ENCODE peak calls at places on chromosomes 16 and 17, in four cellular contexts. W is colonic mucosa, C is transverse colon, D is OCI-LY7. E is an unnamed sample. For H3K4me1, the result is how much of the 10 kb centered on the place peaks cover.

GRCh38 chr16:1667916-1668315 is 10.2 kb upstream of the JPT2 start:
- DNase-seq in W (no peak), D (no peak), C (no peak), E (no peak)

GRCh38 chr16:86951831-86952598 is 365.2 kb downstream of the C16orf95 start:
- DNase-seq in C (no peak), D (no peak), W (no peak), E (no peak)

GRCh38 chr17:42531455-42532354 is 4.3 kb upstream of the NAGLU start:
- DNase-seq in C (peak), W (peak), D (peak), E (peak)

GRCh38 chr16:1902547-1903219 is 15.5 kb downstream of the HS3ST6 start:
- DNase-seq in D (no peak), C (no peak), W (no peak), E (no peak)

GRCh38 chr17:32240745-32241144 is 24.9 kb upstream of the RHBDL3 start:
- DNase-seq in W (no peak), D (no peak), C (no peak), E (no peak)

GRCh38 chr17:59361916-59362810 is 30.7 kb downstream of the YPEL2 start:
- DNase-seq in C (no peak), D (peak), W (no peak), E (no peak)

GRCh38 chr17:17934214-17934613 is 38.0 kb downstream of the TOM1L2 start:
- DNase-seq in D (no peak), W (no peak), C (no peak), E (no peak)

GRCh38 chr17:36947922-36948716 is 635 bp upstream of the AATF start:
- DNase-seq in C (no peak), W (no peak), D (peak), E (no peak)

GRCh38 chr16:64846966-64847365 is 274.9 kb downstream of the CDH11 start:
- DNase-seq in W (no peak), D (no peak), C (no peak), E (no peak)

GRCh38 chr16:68072038-68072695 is 13.0 kb upstream of the NFATC3 start:
- DNase-seq in C (peak), D (no peak), W (peak), E (no peak)

GRCh38 chr17:7886227-7887037 is 2.2 kb upstream of the CHD3 start:
- DNase-seq in C (peak), D (peak), W (peak), E (peak)

GRCh38 chr17:37176683-37177082 is 199.1 kb upstream of the C17orf78 start:
- DNase-seq in W (no peak), D (no peak), C (no peak), E (no peak)

GRCh38 chr17:58314706-58315015 is 13.9 kb downstream of the TSPOAP1 start:
- DNase-seq in C (no peak), W (no peak), D (no peak), E (no peak)

GRCh38 chr17:35449371-35449931 is 885 bp upstream of the SLFN13 start:
- DNase-seq in D (no peak), W (no peak), C (peak), E (no peak)

GRCh38 chr17:65472602-65473001 is 88.8 kb downstream of the AXIN2 start:
- DNase-seq in D (no peak), W (no peak), C (no peak), E (no peak)

GRCh38 chr16:75113541-75114121 is 2.9 kb downstream of the LDHD start:
- DNase-seq in D (no peak), W (no peak), C (no peak), E (no peak)

GRCh38 chr16:75116911-75117245 is 298 bp upstream of the LDHD start:
- DNase-seq in C (no peak), D (no peak), W (no peak), E (no peak)

GRCh38 chr16:75116081-75116910 is at the start of gene LDHD:
- DNase-seq in C (peak), D (no peak), W (peak), E (no peak)

GRCh38 chr16:75114179-75114945 is 2.2 kb downstream of the LDHD start:
- DNase-seq in C (no peak), D (no peak), W (no peak), E (no peak)

DNA sequence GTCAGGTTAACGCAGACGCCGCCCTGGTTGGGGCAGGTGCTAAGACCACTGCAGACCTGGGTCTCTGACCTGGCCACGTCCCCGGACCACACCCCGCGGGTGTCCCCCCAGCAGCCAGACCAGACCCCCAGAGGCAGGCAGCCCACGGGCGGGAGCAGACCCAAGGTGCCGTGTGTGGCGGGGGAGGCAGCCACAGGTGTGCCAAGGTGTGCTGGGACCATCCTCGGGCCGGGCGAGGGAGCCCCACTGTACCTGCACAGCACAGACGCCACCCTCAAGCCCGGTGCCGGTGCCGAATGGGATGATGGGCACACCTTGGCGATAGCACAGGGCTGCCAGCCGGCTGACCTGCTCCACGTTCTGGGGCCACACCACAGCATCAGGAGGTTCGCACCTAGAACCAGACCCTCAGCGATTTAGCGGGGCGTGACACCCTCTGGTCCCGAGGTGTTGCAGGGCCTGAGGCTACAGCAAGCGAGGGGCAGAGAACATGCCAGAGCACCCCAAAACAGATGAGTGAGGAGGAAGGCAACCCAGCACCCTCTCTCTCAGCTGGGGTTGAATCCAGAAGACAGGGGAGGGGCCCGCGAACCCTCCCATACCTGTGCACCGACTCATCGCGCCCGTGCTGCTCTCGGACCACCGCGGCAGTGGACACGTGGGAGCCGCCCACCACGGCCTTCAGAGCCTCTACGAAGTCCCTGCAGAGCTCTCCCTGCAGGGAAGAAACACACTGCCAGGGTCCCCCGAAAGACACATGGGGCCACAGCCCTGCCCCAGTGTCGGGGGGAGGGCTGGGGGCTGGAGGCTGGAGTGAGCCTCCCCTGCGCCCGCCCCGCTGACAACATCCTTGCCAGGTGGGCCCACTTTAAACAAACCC is 1.4 kb downstream of the LDHD start:
- DNase-seq in C (no peak), D (no peak), W (no peak), E (no peak)
- H3K4me1 ChIP-seq in C (under half), D (under half), W (under half), E (under half)

GRCh38 chr17:82294086-82294773 is 20.7 kb upstream of the CSNK1D start:
- DNase-seq in C (no peak), D (no peak), W (no peak), E (no peak)
- H3K27ac ChIP-seq in C (peak), D (no peak), W (peak), E (peak)

GRCh38 chr17:44087319-44087718 is 16.8 kb downstream of the G6PC3 start:
- DNase-seq in W (no peak), C (no peak), D (no peak), E (no peak)

GRCh38 chr17:44084921-44085320 is 14.4 kb downstream of the G6PC3 start:
- DNase-seq in D (no peak), C (no peak), W (no peak), E (no peak)

GRCh38 chr17:44084131-44084538 is 13.6 kb downstream of the G6PC3 start:
- DNase-seq in C (no peak), D (peak), W (peak), E (no peak)

GRCh38 chr17:44088254-44088653 is 17.7 kb downstream of the G6PC3 start:
- DNase-seq in D (no peak), W (no peak), C (no peak), E (no peak)

DNA sequence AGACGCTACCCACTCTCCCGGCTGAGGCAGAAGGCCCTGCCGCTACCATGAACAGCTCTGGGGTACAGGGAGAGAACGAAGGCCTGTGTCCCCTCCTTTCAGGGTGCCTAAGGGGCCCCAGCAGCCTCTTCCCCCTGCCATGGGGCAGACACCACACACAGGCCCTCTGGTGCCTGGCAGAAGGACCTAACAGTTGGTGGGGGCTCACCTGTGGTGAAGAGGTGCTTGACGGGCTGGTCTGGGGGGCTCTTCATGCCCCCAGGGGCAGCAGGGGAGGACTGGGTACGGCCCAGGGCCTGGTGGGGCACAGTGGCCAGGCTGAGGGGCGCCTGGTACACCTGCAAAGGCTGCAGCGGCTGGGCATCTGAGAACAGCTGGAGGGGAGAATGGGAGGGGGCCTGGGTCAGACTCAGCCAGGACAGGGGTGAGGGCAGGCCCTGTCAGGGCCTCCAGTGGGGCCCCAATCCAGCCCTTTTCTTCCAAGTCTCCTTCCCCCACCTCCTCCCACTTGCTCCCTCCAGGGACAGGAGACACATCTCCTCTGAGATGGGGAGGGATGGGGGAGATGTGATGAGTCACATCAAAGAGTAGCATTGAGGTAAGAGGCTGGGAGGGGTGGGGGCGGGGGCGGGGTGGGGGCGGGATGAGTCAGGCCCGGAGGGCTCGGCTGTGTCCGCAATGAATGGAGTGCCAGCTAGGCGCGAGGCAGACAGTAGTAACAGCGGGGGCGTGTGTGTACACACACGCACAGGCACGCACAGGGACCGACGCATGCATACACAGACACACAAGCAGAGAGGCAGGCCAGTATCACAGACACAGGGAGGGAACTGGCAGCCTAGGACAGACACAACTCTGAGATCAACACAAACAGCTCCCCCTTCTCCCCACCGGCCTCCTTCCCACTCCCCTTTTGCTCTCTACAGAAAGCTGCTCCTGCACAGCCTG is 16.1 kb downstream of the G6PC3 start:
- DNase-seq in C (no peak), W (no peak), D (no peak), E (no peak)
- H3K4me3 ChIP-seq in C (no peak), W (no peak), D (no peak), E (no peak)

DNA sequence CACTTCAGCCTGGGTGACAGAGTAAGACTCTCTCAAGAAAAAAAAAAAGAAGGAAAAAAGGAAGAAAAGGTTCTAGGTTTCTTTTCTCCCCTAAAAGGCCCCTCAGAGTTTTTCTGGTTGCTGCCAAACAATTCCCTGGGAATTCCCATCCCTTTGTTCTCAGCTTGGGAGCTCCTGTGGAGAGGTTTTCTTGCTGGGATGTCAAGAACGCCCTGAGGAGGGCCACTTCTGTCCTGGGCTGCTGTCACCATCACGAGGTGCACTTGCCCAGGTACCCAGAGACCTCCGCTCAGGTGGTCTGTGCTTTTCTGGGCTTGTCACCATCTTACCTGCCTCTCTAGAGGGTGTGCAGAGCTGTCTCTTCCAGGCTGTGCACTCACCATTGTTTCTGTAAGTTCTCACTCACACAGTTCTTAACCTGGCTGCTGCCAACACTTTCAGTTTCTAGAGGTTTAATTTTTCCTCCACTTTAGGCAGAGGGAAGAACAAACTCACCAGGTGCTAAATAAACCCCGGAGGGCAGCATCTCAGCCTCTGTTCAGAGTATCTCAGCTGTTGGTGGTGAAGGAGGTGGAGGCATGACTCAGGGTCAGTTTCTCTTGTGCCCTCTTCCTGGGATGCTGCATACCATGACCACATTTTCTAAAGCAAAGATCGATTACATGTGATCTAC is 2.4 kb upstream of the COX6A2 start:
- DNase-seq in D (no peak), C (no peak), W (no peak), E (no peak)
- H3K4me1 ChIP-seq in D (under half), C (under half), W (under half), E (under half)

GRCh38 chr16:14042706-14043105 is 28.4 kb upstream of the MRTFB start:
- DNase-seq in C (no peak), W (no peak), D (no peak), E (no peak)
- H3K27ac ChIP-seq in C (no peak), W (no peak), D (no peak), E (no peak)

DNA sequence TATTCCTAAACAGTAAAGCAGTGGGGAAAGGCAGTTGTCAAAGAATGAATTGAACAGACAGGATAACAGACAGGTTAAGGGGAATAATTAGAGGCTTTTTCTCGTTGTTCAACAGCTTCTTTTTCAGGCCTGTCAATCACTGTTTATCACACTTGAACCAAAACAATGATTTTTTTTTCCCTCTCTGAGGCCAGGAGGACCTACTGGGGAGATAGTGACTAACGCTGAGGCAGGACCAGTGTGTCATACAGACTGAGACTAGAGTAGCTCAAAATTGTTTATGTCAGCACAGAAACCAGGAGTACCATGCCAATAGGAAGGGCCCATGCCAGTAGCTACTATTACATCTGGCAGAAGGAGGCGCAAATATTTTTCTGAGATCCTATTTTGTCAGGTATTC is 41.3 kb upstream of the NLK start:
- DNase-seq in C (no peak), W (no peak), D (no peak), E (no peak)
- H3K4me3 ChIP-seq in C (no peak), W (no peak), D (no peak), E (no peak)

GRCh38 chr17:77390870-77391269 is 250.1 kb downstream of the SEC14L1 start:
- DNase-seq in C (no peak), D (no peak), W (no peak), E (no peak)

GRCh38 chr17:77391668-77392375 is 251.1 kb downstream of the SEC14L1 start:
- DNase-seq in D (no peak), C (peak), W (peak), E (peak)

GRCh38 chr17:77393274-77393600 is 252.5 kb downstream of the SEC14L1 start:
- DNase-seq in D (no peak), W (no peak), C (no peak), E (no peak)

GRCh38 chr17:77393867-77394539 is 253.2 kb downstream of the SEC14L1 start:
- DNase-seq in W (no peak), C (no peak), D (no peak), E (no peak)

DNA sequence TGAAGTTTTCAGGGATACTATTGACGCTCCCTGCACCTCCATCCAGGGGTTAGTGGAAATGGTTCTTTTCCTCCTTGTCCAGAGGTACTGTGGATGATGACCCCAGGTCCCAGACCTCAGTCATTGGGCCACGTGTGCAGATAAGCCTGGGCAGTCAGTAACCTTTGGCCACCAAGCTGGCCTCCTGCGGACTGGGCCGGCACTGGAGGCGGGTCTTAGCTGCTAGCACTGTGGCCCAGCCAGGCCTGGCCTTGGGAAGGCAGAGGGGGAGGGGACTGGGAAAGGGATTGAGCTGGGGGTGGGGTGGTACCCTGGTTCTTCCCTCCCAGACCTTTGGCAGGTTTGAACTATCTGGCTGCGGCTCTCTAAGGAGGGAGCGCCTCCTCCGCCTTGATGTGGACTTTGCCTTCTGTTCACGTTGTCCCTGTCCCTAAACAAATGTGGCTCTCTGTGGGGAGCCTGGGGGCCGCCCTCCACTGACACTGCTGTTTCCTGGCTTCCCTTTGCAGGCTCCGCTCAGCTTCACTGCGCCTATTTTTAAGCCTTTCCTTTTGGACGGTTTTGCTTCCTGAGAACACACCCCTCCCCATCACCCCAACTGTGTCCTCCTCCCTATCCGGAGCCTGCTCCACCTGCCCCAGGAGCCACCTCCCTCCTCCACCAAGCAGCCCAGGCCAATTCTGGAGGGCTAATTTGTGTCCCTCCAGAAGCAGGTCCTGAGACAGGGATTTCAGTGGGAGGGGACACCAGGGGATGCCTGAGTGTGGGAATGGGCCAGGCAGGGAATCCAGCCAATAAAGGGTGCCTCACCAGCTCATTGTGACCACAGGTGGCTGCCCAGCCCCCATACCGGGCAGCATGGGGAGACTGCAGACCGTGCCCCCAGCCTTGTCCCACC is 251.9 kb downstream of the SEC14L1 start:
- DNase-seq in D (no peak), W (peak), C (peak), E (no peak)
- H3K4me1 ChIP-seq in D (under half), W (under half), C (half or more), E (half or more)

GRCh38 chr16:56611281-56611833 is 3.0 kb downstream of the MT2A start:
- DNase-seq in C (no peak), D (no peak), W (peak), E (no peak)
- H3K27ac ChIP-seq in C (peak), D (no peak), W (peak), E (no peak)

DNA sequence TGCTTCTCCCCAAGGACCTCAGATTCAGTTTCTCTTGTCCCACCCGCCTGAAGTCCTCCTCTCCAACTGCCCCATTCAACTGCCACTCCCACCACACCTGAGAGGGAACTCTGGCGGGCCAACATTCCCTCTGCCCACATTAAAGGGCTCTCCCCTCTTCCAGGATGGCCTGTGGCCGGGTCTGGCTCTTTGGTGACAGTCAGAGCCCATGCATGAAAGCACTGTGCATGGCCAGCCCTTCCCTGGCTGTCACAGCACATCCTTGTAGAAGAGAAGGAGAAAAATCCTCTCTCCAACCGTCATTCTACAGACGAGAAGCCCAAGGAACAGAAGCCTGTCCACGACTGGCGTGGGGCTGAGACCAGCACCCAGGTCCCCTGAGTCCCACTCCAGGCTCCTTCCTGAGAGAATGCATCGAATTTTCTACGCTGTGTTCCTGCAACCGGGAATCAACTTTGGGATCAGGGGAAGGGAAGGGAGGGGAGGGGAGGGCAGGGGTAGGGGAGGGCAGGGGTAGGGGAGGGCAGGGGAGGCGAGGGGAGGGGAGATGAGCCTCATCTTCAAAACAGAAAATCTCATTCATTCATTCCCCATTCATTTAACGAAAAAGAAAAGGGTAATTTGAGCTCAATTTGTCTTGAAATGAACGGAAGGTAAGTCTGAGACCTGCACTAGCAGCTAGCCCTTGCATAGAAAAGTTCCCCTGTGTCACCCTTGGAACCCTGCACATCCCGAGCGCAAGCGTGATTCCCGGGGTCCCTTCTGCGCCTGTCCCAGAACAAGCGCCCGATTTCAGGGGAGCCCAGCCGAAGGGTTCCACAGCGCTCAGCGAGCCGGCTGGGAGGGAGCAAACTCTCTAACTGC is at the start of gene ABCC12:
- DNase-seq in C (no peak), D (no peak), W (no peak), E (no peak)
- H3K4me3 ChIP-seq in C (no peak), D (no peak), W (no peak), E (no peak)